ENCODE peak calls at places on chromosomes 13 and 19, in nine cellular contexts. One of them, this sample, is unnamed.

GRCh38 chr13:51803422-51804294 is at the start of gene DHRS12:
- DNase-seq in body of pancreas: peak
- DNase-seq in heart right ventricle: peak
- DNase-seq in tibial nerve: peak
- DNase-seq in PC-3: peak
- DNase-seq in CD8-positive, alpha-beta T cell: peak
- DNase-seq in right atrium auricular region: peak
- DNase-seq in BJ: no peak
- DNase-seq in AG10803: peak
- DNase-seq in this sample: peak

GRCh38 chr19:44779150-44779549 is 1.5 kb downstream of the CBLC start:
- DNase-seq in tibial nerve: no peak
- DNase-seq in heart right ventricle: no peak
- DNase-seq in PC-3: no peak
- DNase-seq in CD8-positive, alpha-beta T cell: no peak
- DNase-seq in body of pancreas: no peak
- DNase-seq in BJ: no peak
- DNase-seq in AG10803: no peak
- DNase-seq in right atrium auricular region: no peak
- DNase-seq in this sample: no peak

GRCh38 chr19:33108161-33108560 is 23.8 kb upstream of the WDR88 start:
- DNase-seq in body of pancreas: no peak
- DNase-seq in AG10803: no peak
- DNase-seq in BJ: no peak
- DNase-seq in tibial nerve: no peak
- DNase-seq in CD8-positive, alpha-beta T cell: no peak
- DNase-seq in heart right ventricle: no peak
- DNase-seq in PC-3: no peak
- DNase-seq in right atrium auricular region: no peak
- DNase-seq in this sample: no peak

GRCh38 chr19:4052114-4052992 is 14.3 kb downstream of the ZBTB7A start:
- DNase-seq in right atrium auricular region: no peak
- DNase-seq in heart right ventricle: peak
- DNase-seq in AG10803: no peak
- DNase-seq in PC-3: peak
- DNase-seq in body of pancreas: peak
- DNase-seq in CD8-positive, alpha-beta T cell: no peak
- DNase-seq in tibial nerve: no peak
- DNase-seq in BJ: no peak
- DNase-seq in this sample: no peak

GRCh38 chr13:74325106-74325505 is 190.9 kb upstream of the KLF12 start:
- DNase-seq in heart right ventricle: no peak
- DNase-seq in AG10803: peak
- DNase-seq in right atrium auricular region: no peak
- DNase-seq in PC-3: peak
- DNase-seq in body of pancreas: no peak
- DNase-seq in CD8-positive, alpha-beta T cell: no peak
- DNase-seq in BJ: no peak
- DNase-seq in tibial nerve: no peak
- DNase-seq in this sample: no peak

GRCh38 chr13:73158851-73159250 is 100.0 kb downstream of the KLF5 start:
- DNase-seq in heart right ventricle: no peak
- DNase-seq in tibial nerve: no peak
- DNase-seq in BJ: no peak
- DNase-seq in PC-3: peak
- DNase-seq in CD8-positive, alpha-beta T cell: no peak
- DNase-seq in AG10803: peak
- DNase-seq in body of pancreas: no peak
- DNase-seq in right atrium auricular region: no peak
- DNase-seq in this sample: no peak

GRCh38 chr13:24042710-24043440 is 117.6 kb upstream of the SPATA13 start:
- DNase-seq in BJ: no peak
- DNase-seq in right atrium auricular region: no peak
- DNase-seq in PC-3: no peak
- DNase-seq in AG10803: peak
- DNase-seq in tibial nerve: no peak
- DNase-seq in CD8-positive, alpha-beta T cell: no peak
- DNase-seq in body of pancreas: no peak
- DNase-seq in heart right ventricle: no peak
- DNase-seq in this sample: no peak

GRCh38 chr19:4304509-4305252 is at the start of gene FSD1:
- DNase-seq in CD8-positive, alpha-beta T cell: peak
- DNase-seq in right atrium auricular region: no peak
- DNase-seq in tibial nerve: no peak
- DNase-seq in body of pancreas: no peak
- DNase-seq in heart right ventricle: peak
- DNase-seq in AG10803: peak
- DNase-seq in BJ: no peak
- DNase-seq in PC-3: peak
- DNase-seq in this sample: peak

GRCh38 chr13:90770334-90770733 is 577.2 kb upstream of the MIR17HG start:
- DNase-seq in CD8-positive, alpha-beta T cell: no peak
- DNase-seq in right atrium auricular region: no peak
- DNase-seq in body of pancreas: no peak
- DNase-seq in heart right ventricle: no peak
- DNase-seq in AG10803: no peak
- DNase-seq in BJ: no peak
- DNase-seq in tibial nerve: no peak
- DNase-seq in PC-3: no peak
- DNase-seq in this sample: no peak

GRCh38 chr19:21750586-21751128 is 16.7 kb downstream of the ZNF100 start:
- DNase-seq in CD8-positive, alpha-beta T cell: no peak
- DNase-seq in AG10803: no peak
- DNase-seq in heart right ventricle: no peak
- DNase-seq in body of pancreas: no peak
- DNase-seq in PC-3: no peak
- DNase-seq in right atrium auricular region: no peak
- DNase-seq in tibial nerve: no peak
- DNase-seq in BJ: no peak
- DNase-seq in this sample: no peak

GRCh38 chr19:6216996-6217751 is 62.6 kb downstream of the MLLT1 start:
- DNase-seq in tibial nerve: no peak
- DNase-seq in right atrium auricular region: no peak
- DNase-seq in heart right ventricle: peak
- DNase-seq in CD8-positive, alpha-beta T cell: no peak
- DNase-seq in AG10803: no peak
- DNase-seq in PC-3: no peak
- DNase-seq in BJ: no peak
- DNase-seq in body of pancreas: no peak
- DNase-seq in this sample: no peak
- TF ChIP-seq CTCF in tibial nerve: no peak
- TF ChIP-seq CTCF in right atrium auricular region: no peak
- TF ChIP-seq CTCF in heart right ventricle: no peak
- TF ChIP-seq CTCF in CD8-positive, alpha-beta T cell: no peak
- TF ChIP-seq CTCF in AG10803: no peak
- TF ChIP-seq CTCF in PC-3: no peak
- TF ChIP-seq CTCF in BJ: no peak
- TF ChIP-seq CTCF in body of pancreas: no peak
- TF ChIP-seq CTCF in this sample: no peak

DNA sequence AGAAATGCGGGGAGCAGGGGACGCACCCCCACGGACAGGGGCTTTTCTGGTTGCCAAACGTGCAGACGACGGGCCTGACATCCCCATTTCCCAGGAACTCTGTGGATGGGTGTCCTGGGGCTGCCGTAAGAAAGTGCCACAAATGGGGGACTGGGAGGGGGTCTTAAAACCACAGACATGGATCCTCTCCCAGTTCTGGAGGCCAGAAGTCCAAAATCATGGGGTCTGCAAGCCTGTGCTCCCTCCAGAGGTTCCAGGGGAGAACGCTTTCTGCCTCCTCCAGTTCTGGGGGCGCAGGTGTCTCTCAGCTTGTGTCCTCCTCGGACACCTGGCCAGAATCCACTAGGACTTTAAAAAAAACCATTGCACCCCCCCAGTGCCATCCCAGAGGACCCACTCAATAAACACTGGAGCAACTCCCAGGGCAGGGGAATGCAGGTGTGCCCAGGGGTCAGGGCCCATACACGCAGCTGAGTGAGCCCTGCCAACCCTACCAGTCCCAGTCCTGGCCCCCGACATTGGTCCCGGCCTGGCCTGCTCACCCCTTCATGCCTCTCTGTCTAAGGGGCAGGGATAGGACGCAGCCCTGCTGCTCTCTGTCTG is 103.9 kb downstream of the GADD45B start:
- DNase-seq in PC-3: no peak
- DNase-seq in tibial nerve: no peak
- DNase-seq in BJ: no peak
- DNase-seq in heart right ventricle: no peak
- DNase-seq in body of pancreas: no peak
- DNase-seq in CD8-positive, alpha-beta T cell: no peak
- DNase-seq in right atrium auricular region: no peak
- DNase-seq in AG10803: no peak
- DNase-seq in this sample: no peak
- TF ChIP-seq CTCF in PC-3: no peak
- TF ChIP-seq CTCF in tibial nerve: no peak
- TF ChIP-seq CTCF in BJ: no peak
- TF ChIP-seq CTCF in heart right ventricle: no peak
- TF ChIP-seq CTCF in body of pancreas: no peak
- TF ChIP-seq CTCF in CD8-positive, alpha-beta T cell: peak
- TF ChIP-seq CTCF in right atrium auricular region: no peak
- TF ChIP-seq CTCF in AG10803: no peak
- TF ChIP-seq CTCF in this sample: no peak

GRCh38 chr13:30889196-30889690 is 16.8 kb upstream of the MEDAG start:
- DNase-seq in AG10803: no peak
- DNase-seq in tibial nerve: no peak
- DNase-seq in body of pancreas: no peak
- DNase-seq in BJ: no peak
- DNase-seq in heart right ventricle: no peak
- DNase-seq in PC-3: no peak
- DNase-seq in right atrium auricular region: no peak
- DNase-seq in CD8-positive, alpha-beta T cell: no peak
- DNase-seq in this sample: no peak

GRCh38 chr13:30898721-30899188 is 7.3 kb upstream of the MEDAG start:
- DNase-seq in heart right ventricle: no peak
- DNase-seq in right atrium auricular region: peak
- DNase-seq in tibial nerve: peak
- DNase-seq in body of pancreas: no peak
- DNase-seq in AG10803: peak
- DNase-seq in PC-3: peak
- DNase-seq in BJ: peak
- DNase-seq in CD8-positive, alpha-beta T cell: no peak
- DNase-seq in this sample: no peak

GRCh38 chr13:30895773-30896172 is 10.3 kb upstream of the MEDAG start:
- DNase-seq in right atrium auricular region: peak
- DNase-seq in PC-3: no peak
- DNase-seq in body of pancreas: no peak
- DNase-seq in CD8-positive, alpha-beta T cell: no peak
- DNase-seq in heart right ventricle: peak
- DNase-seq in BJ: peak
- DNase-seq in tibial nerve: peak
- DNase-seq in AG10803: peak
- DNase-seq in this sample: no peak

GRCh38 chr13:30898070-30898469 is 8.0 kb upstream of the MEDAG start:
- DNase-seq in heart right ventricle: no peak
- DNase-seq in PC-3: no peak
- DNase-seq in CD8-positive, alpha-beta T cell: no peak
- DNase-seq in tibial nerve: no peak
- DNase-seq in BJ: no peak
- DNase-seq in right atrium auricular region: no peak
- DNase-seq in body of pancreas: no peak
- DNase-seq in AG10803: no peak
- DNase-seq in this sample: no peak

GRCh38 chr13:30892966-30893365 is 13.1 kb upstream of the MEDAG start:
- DNase-seq in body of pancreas: no peak
- DNase-seq in BJ: no peak
- DNase-seq in CD8-positive, alpha-beta T cell: no peak
- DNase-seq in right atrium auricular region: peak
- DNase-seq in PC-3: peak
- DNase-seq in heart right ventricle: peak
- DNase-seq in AG10803: peak
- DNase-seq in tibial nerve: no peak
- DNase-seq in this sample: no peak
- TF ChIP-seq CTCF in body of pancreas: no peak
- TF ChIP-seq CTCF in BJ: peak
- TF ChIP-seq CTCF in CD8-positive, alpha-beta T cell: no peak
- TF ChIP-seq CTCF in right atrium auricular region: no peak
- TF ChIP-seq CTCF in PC-3: peak
- TF ChIP-seq CTCF in heart right ventricle: peak
- TF ChIP-seq CTCF in AG10803: peak
- TF ChIP-seq CTCF in tibial nerve: no peak
- TF ChIP-seq CTCF in this sample: peak

GRCh38 chr13:43021926-43022670 is 1.3 kb upstream of the DNAJC15 start:
- DNase-seq in BJ: no peak
- DNase-seq in AG10803: peak
- DNase-seq in PC-3: no peak
- DNase-seq in CD8-positive, alpha-beta T cell: no peak
- DNase-seq in right atrium auricular region: no peak
- DNase-seq in tibial nerve: no peak
- DNase-seq in heart right ventricle: no peak
- DNase-seq in body of pancreas: no peak
- DNase-seq in this sample: no peak

GRCh38 chr13:43020794-43021193 is 2.6 kb upstream of the DNAJC15 start:
- DNase-seq in PC-3: peak
- DNase-seq in right atrium auricular region: no peak
- DNase-seq in heart right ventricle: no peak
- DNase-seq in AG10803: no peak
- DNase-seq in tibial nerve: no peak
- DNase-seq in CD8-positive, alpha-beta T cell: no peak
- DNase-seq in body of pancreas: no peak
- DNase-seq in BJ: no peak
- DNase-seq in this sample: no peak

GRCh38 chr13:43026262-43026661 is 2.9 kb downstream of the DNAJC15 start:
- DNase-seq in right atrium auricular region: no peak
- DNase-seq in PC-3: no peak
- DNase-seq in tibial nerve: no peak
- DNase-seq in body of pancreas: no peak
- DNase-seq in CD8-positive, alpha-beta T cell: no peak
- DNase-seq in BJ: no peak
- DNase-seq in AG10803: no peak
- DNase-seq in heart right ventricle: no peak
- DNase-seq in this sample: no peak

GRCh38 chr13:43019811-43020210 is 3.6 kb upstream of the DNAJC15 start:
- DNase-seq in CD8-positive, alpha-beta T cell: no peak
- DNase-seq in tibial nerve: no peak
- DNase-seq in BJ: no peak
- DNase-seq in PC-3: no peak
- DNase-seq in right atrium auricular region: no peak
- DNase-seq in body of pancreas: no peak
- DNase-seq in AG10803: peak
- DNase-seq in heart right ventricle: no peak
- DNase-seq in this sample: no peak

DNA sequence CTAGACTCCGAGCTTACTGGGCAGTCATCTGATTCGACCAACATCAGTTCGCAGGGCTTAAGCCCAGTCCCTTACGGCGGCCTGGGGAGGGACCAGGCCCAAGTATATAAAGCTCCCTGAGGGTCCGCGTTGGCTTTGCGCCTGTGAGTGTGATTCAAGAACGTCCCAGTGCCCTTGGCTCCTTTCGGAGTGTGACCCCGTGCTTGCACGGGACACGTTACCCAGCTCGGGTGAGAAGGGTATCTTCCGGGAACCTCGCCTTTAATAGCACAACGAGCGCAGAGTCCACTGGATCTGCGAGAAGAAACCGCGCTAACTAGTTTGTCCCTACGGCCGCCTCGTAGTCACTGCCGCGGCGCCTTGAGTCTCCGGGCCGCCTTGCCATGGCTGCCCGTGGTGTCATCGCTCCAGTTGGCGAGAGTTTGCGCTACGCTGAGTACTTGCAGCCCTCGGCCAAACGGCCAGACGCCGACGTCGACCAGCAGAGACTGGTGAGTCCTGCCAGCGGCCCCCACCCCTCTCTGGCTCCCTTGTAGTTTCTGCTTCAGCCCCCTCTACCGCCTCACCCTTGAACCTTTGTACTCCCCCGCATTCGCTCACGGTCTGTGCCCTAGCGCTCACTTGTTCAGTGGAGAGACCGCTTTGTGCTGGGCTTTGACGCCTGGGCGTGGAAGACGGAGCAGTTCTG is at the start of gene DNAJC15:
- DNase-seq in heart right ventricle: peak
- DNase-seq in tibial nerve: peak
- DNase-seq in PC-3: peak
- DNase-seq in right atrium auricular region: peak
- DNase-seq in CD8-positive, alpha-beta T cell: peak
- DNase-seq in AG10803: peak
- DNase-seq in body of pancreas: peak
- DNase-seq in BJ: peak
- DNase-seq in this sample: peak
- TF ChIP-seq CTCF in heart right ventricle: peak
- TF ChIP-seq CTCF in tibial nerve: peak
- TF ChIP-seq CTCF in PC-3: no peak
- TF ChIP-seq CTCF in right atrium auricular region: no peak
- TF ChIP-seq CTCF in CD8-positive, alpha-beta T cell: no peak
- TF ChIP-seq CTCF in AG10803: peak
- TF ChIP-seq CTCF in body of pancreas: no peak
- TF ChIP-seq CTCF in BJ: peak
- TF ChIP-seq CTCF in this sample: no peak